ENCODE peak calls at places on chromosomes 16 and 17, in four cellular contexts. R is heart right ventricle, C is H7, Q is HCT116. K is an unnamed sample.

GRCh38 chr17:50661348-50661747 is 26.7 kb downstream of the ABCC3 start:
- DNase-seq in C (no peak), R (no peak), Q (no peak), K (no peak)

GRCh38 chr16:83393196-83393981 is 414.4 kb upstream of the HSBP1 start:
- DNase-seq in Q (no peak), R (no peak), C (peak; percentile 13), K (no peak)

GRCh38 chr17:10357768-10358167 is 15.0 kb downstream of the MYH13 start:
- DNase-seq in C (peak; percentile 80), Q (no peak), R (no peak), K (no peak)

GRCh38 chr17:3475812-3476686 is at the start of gene ASPA:
- DNase-seq in Q (no peak), R (no peak), C (no peak), K (no peak)

GRCh38 chr17:17356931-17357270 is 53.7 kb downstream of the NT5M start:
- DNase-seq in R (no peak), Q (no peak), C (no peak), K (no peak)

GRCh38 chr16:15435216-15435864 is 952 bp downstream of the BMERB1 start:
- DNase-seq in Q (no peak), C (peak; percentile 57), R (no peak), K (no peak)

GRCh38 chr16:17266606-17267313 is 204.0 kb downstream of the XYLT1 start:
- DNase-seq in R (no peak), Q (no peak), C (peak; percentile 28), K (peak; percentile 87)

GRCh38 chr17:15947331-15947730 is 2.4 kb downstream of the ADORA2B start:
- DNase-seq in Q (no peak), C (peak; percentile 41), R (no peak), K (peak; percentile 64)

GRCh38 chr17:51147641-51148040 is 5.7 kb upstream of the NME1 start:
- DNase-seq in Q (no peak), C (no peak), R (no peak), K (no peak)

GRCh38 chr17:13030459-13031305 is 12.9 kb upstream of the ELAC2 start:
- DNase-seq in Q (no peak), C (peak; percentile 58), R (no peak), K (peak; percentile 70)

GRCh38 chr16:10558746-10559641 is 21.4 kb downstream of the EMP2 start:
- DNase-seq in C (no peak), Q (no peak), R (peak; percentile 81), K (peak; percentile 62)

GRCh38 chr17:61399131-61400057 is at the start of gene TBX2:
- DNase-seq in Q (no peak), R (peak; percentile 84), C (peak; percentile 96), K (peak; percentile 63)

GRCh38 chr16:69831212-69832123 is 69.3 kb downstream of the WWP2 start:
- DNase-seq in C (no peak), R (no peak), Q (no peak), K (no peak)

GRCh38 chr16:73713817-73714495 is 582.7 kb upstream of the PSMD7 start:
- DNase-seq in Q (peak; percentile 27), R (peak; percentile 15), C (peak; percentile 45), K (no peak)

GRCh38 chr17:7177210-7177953 is 1.8 kb downstream of the ASGR1 start:
- DNase-seq in Q (no peak), R (peak; percentile 50), C (peak; percentile 98), K (no peak)
- H3K4me3 ChIP-seq in Q (peak overlapping the region; percentile 43), R (peak overlapping the region; percentile 42), C (peak overlapping the region; percentile 64), K (no peak overlapping the region)

GRCh38 chr16:23290189-23291062 is 11.7 kb upstream of the SCNN1B start:
- DNase-seq in Q (no peak), R (no peak), C (no peak), K (no peak)
- H3K36me3 ChIP-seq in Q (no peaks in the 10 kb centered on the region), R (no peaks in the 10 kb centered on the region), C (no peaks in the 10 kb centered on the region), K (no peaks in the 10 kb centered on the region)

GRCh38 chr17:19579867-19580565 is 46.4 kb downstream of the SLC47A1 start:
- DNase-seq in Q (no peak), C (peak; percentile 82), R (peak; percentile 17), K (no peak)

GRCh38 chr17:19574956-19575355 is 41.3 kb downstream of the SLC47A1 start:
- DNase-seq in C (no peak), Q (no peak), R (no peak), K (no peak)

GRCh38 chr17:19578545-19578944 is 44.9 kb downstream of the SLC47A1 start:
- DNase-seq in Q (no peak), C (no peak), R (no peak), K (no peak)

GRCh38 chr17:19583871-19584270 is 50.2 kb downstream of the SLC47A1 start:
- DNase-seq in C (no peak), Q (no peak), R (no peak), K (no peak)

GRCh38 chr17:19579192-19579668 is 45.6 kb downstream of the SLC47A1 start:
- DNase-seq in C (peak; percentile 78), R (no peak), Q (no peak), K (no peak)
- H3K4me3 ChIP-seq in C (peak overlapping the region; percentile 28), R (no peak overlapping the region), Q (no peak overlapping the region), K (no peak overlapping the region)

GRCh38 chr17:78407387-78407990 is 29.0 kb downstream of the PGS1 start:
- DNase-seq in R (no peak), Q (no peak), C (no peak), K (no peak)
- H3K36me3 ChIP-seq in R (peaks cover 46% of the 10 kb centered on the region), Q (peaks cover 20% of the 10 kb centered on the region), C (peaks cover 20% of the 10 kb centered on the region), K (peaks cover 5% of the 10 kb centered on the region)

DNA sequence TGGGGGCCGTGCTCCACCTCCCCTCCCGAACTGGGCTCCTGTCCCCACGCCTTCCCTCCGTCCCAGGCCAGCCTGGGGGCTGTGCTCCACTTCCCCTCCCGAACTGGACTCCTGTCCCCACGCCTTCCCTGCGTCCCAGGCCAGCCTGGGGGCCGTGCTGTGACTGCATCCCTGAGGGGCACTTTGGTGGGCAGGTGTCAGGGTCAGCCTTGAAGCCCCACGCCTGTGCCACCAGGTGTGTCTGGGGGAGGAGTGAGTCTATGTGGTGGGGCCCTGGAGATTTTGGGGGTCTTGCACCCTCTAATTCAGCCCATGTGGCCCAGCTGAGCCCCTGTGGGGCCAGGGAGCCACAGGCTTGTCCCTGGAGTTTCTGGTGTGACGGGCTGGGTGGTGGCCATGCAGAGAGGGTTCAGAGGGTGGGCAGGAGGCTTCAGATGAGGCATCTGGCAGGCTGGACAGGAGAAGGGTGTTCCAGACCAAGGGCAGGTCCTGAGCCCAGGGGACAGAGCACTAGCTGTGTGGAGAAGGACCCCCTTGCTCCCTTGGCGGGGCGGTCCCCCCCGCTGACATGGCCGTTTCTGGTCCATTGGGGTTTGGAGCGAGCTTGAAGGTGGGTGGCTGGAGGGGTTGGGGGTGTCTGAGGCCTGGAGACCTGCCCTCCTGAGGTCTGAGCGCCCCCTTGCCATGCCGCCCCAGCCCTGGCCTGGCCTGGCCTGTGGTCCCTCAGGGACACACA is 8.2 kb downstream of the NHERF2 start:
- DNase-seq in R (peak; percentile 53), Q (no peak), C (no peak), K (no peak)
- H3K4me3 ChIP-seq in R (peak overlapping the region; percentile 78), Q (no peak overlapping the region), C (no peak overlapping the region), K (no peak overlapping the region)

DNA sequence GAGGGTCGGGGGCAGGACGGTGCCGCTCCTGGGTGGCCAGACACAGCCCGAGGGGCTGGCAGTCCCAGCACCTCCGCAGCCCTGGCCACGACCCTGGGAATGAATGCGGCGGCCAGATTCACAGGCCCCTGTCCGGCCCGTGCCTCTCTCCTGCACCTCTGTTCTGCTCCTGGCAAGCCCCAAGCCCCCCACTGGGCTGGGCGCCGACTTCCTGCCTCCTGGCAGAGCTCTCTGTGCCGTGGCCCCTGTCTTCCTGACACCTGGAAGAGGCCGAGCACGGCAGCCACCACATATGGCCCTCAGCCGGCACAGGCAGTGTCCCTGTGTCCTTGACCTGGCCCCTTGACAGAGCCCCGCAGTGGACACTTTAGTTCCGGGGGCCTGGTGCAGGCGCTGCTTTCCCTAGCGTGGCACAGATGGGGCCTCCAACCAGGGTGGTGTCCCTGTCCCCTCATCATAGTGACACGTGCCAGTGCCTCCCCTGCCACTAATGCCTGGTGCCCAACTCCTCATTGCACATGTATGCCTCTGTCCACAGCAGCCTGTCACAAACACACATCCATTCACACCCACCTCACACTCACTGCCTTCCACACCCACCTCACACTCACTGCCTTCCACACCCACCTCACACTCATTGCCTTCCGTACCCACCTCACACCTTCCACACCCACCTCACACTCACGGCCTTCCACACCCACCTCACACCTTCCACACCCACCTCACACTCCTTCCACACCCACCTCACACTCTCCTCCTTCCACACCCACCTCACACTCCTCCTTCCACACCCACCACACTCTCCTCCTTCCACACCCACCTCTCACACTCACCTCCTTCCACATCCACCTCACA is 110.6 kb upstream of the PLCG2 start:
- DNase-seq in Q (no peak), C (peak; percentile 63), R (no peak), K (no peak)
- H3K36me3 ChIP-seq in Q (peaks cover 8% of the 10 kb centered on the region), C (peaks cover 4% of the 10 kb centered on the region), R (peaks cover 41% of the 10 kb centered on the region), K (peaks cover 5% of the 10 kb centered on the region)

DNA sequence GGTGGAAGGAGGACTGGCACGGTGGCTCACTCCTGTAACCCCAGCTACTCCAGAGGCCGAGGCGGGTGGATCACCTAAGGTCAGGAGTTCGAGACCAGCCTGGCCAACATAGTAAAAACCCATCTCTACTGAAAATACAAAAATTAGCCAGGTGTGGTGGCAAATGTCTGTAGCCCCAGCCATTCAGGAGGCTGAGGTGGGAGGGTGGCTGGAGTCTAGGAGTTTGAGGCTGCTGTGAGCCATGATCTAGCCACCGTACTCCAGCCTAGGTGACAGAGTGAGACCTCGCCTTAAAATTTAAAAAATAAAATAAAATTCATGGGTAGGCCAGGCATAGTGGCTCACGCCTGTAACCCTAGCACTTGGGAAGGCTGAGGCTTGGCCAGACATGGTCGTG is 1.2 kb upstream of the RPH3AL start:
- DNase-seq in R (no peak), C (no peak), Q (no peak), K (no peak)
- H3K4me3 ChIP-seq in R (no peak overlapping the region), C (no peak overlapping the region), Q (no peak overlapping the region), K (no peak overlapping the region)

GRCh38 chr16:67652578-67653130 is 7.4 kb downstream of the ACD start:
- DNase-seq in R (peak; percentile 16), Q (peak; percentile 26), C (peak; percentile 100), K (no peak)
- H3K36me3 ChIP-seq in R (peaks cover 6% of the 10 kb centered on the region), Q (no peaks in the 10 kb centered on the region), C (peaks cover 8% of the 10 kb centered on the region), K (no peaks in the 10 kb centered on the region)

DNA sequence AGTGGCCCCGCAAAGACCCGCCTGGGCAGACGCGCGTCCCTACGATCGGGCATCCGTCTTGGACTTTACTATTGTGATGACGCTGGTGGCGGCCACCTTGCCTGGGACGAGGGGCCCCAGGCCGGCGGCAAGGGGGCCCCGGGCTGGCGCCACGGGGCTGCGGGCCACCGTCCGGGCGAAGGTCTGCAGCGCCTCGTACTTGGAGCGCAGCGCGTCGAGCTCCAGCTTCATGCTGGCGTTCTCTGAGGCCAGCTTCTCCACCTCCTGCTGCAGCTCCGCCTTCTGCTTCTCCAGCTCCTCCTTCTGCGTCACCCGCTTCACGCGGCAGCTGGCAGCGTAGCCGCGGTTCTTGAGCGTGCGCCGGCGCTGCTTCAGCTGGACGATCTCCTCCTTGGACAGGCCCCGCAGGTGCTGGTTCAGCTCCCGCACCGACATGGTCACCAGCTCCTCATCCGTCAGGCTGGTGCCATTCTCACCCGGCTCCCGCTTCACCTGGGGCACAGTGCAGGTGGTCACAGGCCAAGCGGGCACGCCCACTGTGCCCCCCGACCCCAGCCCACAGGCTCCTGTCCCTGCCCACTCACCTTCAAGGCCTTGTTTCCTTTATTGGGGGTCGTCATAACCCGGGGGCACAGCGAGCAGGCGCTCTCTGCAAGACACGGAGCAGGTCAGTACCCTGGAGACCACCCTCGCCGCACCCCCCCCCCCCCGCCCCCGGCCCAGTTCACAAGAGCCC is 4.8 kb upstream of the SIRT7 start:
- DNase-seq in C (no peak), R (no peak), Q (no peak), K (no peak)
- H3K4me3 ChIP-seq in C (peak overlapping the region; percentile 24), R (peak overlapping the region; percentile 32), Q (no peak overlapping the region), K (no peak overlapping the region)